ENCODE peak calls at places on chromosomes 3 and 15, in nine cellular contexts. O is gastrocnemius medialis, E is nephron progenitor cell, M is GM23338, Q is heart left ventricle, G is HFFc6, X is PC-3, T is AG04450, N is left ventricle myocardium inferior. Z is an unnamed sample.

GRCh38 chr3:194640829-194641228 is 7.6 kb upstream of the TMEM44 start:
- DNase-seq in O (no peak), E (peak), M (peak), Q (no peak), G (no peak), X (peak), T (no peak), N (no peak), Z (no peak)

GRCh38 chr3:4376499-4376898 is 73.3 kb downstream of the SETMAR start:
- DNase-seq in O (no peak), E (no peak), M (no peak), Q (no peak), G (peak), X (peak), T (no peak), N (no peak), Z (no peak)

GRCh38 chr3:192919895-192920294 is 2.2 kb upstream of the MB21D2 start:
- DNase-seq in O (no peak), E (no peak), M (no peak), Q (no peak), G (no peak), X (no peak), T (no peak), N (no peak), Z (no peak)

GRCh38 chr15:26038693-26039092 is 175.6 kb upstream of the ATP10A start:
- DNase-seq in O (no peak), E (no peak), M (peak), Q (no peak), G (no peak), X (no peak), T (no peak), N (no peak), Z (no peak)

GRCh38 chr15:67097893-67098740 is 32.7 kb downstream of the SMAD3 start:
- DNase-seq in O (peak), E (no peak), M (no peak), Q (peak), G (peak), X (no peak), T (no peak), N (peak), Z (no peak)

GRCh38 chr15:27589260-27589659 is 509.9 kb downstream of the OCA2 start:
- DNase-seq in O (no peak), E (no peak), M (no peak), Q (no peak), G (no peak), X (no peak), T (no peak), N (no peak), Z (no peak)

GRCh38 chr3:113832477-113833164 is 6.0 kb upstream of the GRAMD1C start:
- DNase-seq in O (no peak), E (no peak), M (peak), Q (no peak), G (no peak), X (no peak), T (no peak), N (no peak), Z (no peak)

GRCh38 chr3:198032039-198032438 is 72.0 kb downstream of the LMLN start:
- DNase-seq in O (no peak), E (no peak), M (no peak), Q (no peak), G (no peak), X (no peak), T (no peak), N (no peak), Z (no peak)

GRCh38 chr3:195751584-195751983 is 30.8 kb downstream of the MUC20 start:
- DNase-seq in O (no peak), E (no peak), M (no peak), Q (no peak), G (no peak), X (no peak), T (no peak), N (no peak), Z (no peak)

GRCh38 chr3:55963611-55964010 is 476.5 kb upstream of the WNT5A start:
- DNase-seq in O (no peak), E (no peak), M (no peak), Q (no peak), G (no peak), X (no peak), T (no peak), N (no peak), Z (no peak)

GRCh38 chr3:175851541-175851940 is 992.4 kb downstream of the NAALADL2 start:
- DNase-seq in O (no peak), E (no peak), M (no peak), Q (no peak), G (no peak), X (no peak), T (no peak), N (no peak), Z (no peak)

GRCh38 chr3:126496894-126497850 is 20.4 kb downstream of the UROC1 start:
- DNase-seq in O (no peak), E (no peak), M (no peak), Q (no peak), G (no peak), X (peak), T (no peak), N (no peak), Z (no peak)

GRCh38 chr3:60986552-60986951 is 264.7 kb downstream of the FHIT start:
- DNase-seq in O (no peak), E (no peak), M (no peak), Q (no peak), G (no peak), X (no peak), T (no peak), N (no peak), Z (no peak)

GRCh38 chr3:136343873-136344281 is 93.7 kb downstream of the PCCB start:
- DNase-seq in O (peak), E (no peak), M (no peak), Q (peak), G (peak), X (peak), T (peak), N (peak), Z (no peak)

GRCh38 chr15:65824031-65824743 is 32.1 kb upstream of the DENND4A start:
- DNase-seq in O (peak), E (peak), M (peak), Q (peak), G (peak), X (peak), T (no peak), N (no peak), Z (peak)

GRCh38 chr3:87167634-87168456 is 59.3 kb upstream of the CHMP2B start:
- DNase-seq in O (no peak), E (peak), M (peak), Q (no peak), G (peak), X (peak), T (no peak), N (no peak), Z (peak)

GRCh38 chr15:24857094-24857437 is 97.7 kb upstream of the SNRPN start:
- DNase-seq in O (no peak), E (no peak), M (peak), Q (no peak), G (no peak), X (no peak), T (no peak), N (no peak), Z (no peak)

GRCh38 chr3:48595526-48596121 is 495 bp upstream of the COL7A1 start:
- DNase-seq in O (no peak), E (peak), M (peak), Q (peak), G (peak), X (peak), T (peak), N (no peak), Z (no peak)

GRCh38 chr3:133494469-133494868 is 79.0 kb upstream of the CDV3 start:
- DNase-seq in O (no peak), E (peak), M (peak), Q (no peak), G (no peak), X (no peak), T (no peak), N (no peak), Z (no peak)

GRCh38 chr3:134463676-134464611 is 21.8 kb downstream of the ANAPC13 start:
- DNase-seq in O (peak), E (peak), M (peak), Q (peak), G (peak), X (no peak), T (peak), N (peak), Z (no peak)

GRCh38 chr3:179450901-179451334 is 352 bp downstream of the GNB4 start:
- DNase-seq in O (no peak), E (no peak), M (peak), Q (no peak), G (peak), X (no peak), T (no peak), N (no peak), Z (no peak)
- TF ChIP-seq CTCF in O (no peak), E (no peak), M (no peak), Q (no peak), G (no peak), X (no peak), T (no peak), N (no peak), Z (no peak)

GRCh38 chr15:39438795-39439577 is 141.9 kb upstream of the THBS1 start:
- DNase-seq in O (no peak), E (no peak), M (no peak), Q (no peak), G (no peak), X (peak), T (no peak), N (no peak), Z (no peak)
- TF ChIP-seq CTCF in O (no peak), E (no peak), M (peak), Q (no peak), G (peak), X (peak), T (peak), N (no peak), Z (no peak)

DNA sequence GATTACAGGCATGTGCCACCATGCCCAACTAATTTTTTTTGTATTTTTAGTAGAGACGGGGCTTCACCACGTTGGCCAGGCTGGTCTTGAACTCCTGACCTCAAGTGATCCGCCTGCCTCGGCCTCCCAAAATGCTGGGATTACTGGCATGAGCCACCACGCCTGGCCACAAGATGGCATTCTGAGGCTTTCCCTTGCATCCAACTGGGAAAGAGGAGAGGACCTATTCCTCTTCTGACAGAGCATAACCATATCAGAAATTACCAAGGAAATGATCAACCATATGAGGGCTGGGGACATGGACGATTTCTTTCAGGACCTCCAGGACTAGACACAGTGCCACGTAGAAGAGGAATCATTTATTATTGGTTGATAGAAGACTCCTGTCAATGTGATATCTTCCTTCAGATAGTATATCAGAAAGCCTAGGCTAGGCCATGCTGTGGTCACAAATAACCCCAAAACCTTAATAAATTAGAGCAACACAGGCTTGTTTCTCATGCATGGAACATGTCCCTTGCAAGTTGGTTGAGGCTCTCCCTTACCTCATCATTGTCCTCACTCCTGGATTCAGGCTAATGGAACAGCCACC is 372.3 kb upstream of the IL12A start:
- DNase-seq in O (no peak), E (peak), M (peak), Q (peak), G (peak), X (peak), T (no peak), N (peak), Z (no peak)
- TF ChIP-seq CTCF in O (peak), E (peak), M (peak), Q (peak), G (peak), X (peak), T (peak), N (peak), Z (no peak)

DNA sequence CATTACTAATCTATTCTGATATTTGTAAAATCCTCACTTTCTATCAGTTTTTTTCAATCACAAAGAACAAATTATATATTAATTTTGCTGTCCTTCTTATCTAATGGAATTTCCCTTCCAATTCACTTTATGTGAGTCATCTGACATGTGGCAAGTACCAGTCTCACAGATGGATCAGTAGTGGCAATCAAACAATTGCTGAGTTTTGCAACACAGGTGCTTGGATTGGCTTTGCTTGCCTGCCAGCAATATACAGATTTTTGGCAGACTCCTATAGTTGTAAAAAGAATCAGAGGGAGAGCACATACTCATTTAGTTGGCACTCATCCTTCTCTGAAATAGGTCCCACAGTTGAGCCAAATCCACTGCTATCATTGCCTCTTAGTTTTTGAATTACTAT is 83.7 kb downstream of the BCHE start:
- DNase-seq in O (no peak), E (no peak), M (no peak), Q (no peak), G (no peak), X (peak), T (no peak), N (no peak), Z (no peak)
- TF ChIP-seq CTCF in O (no peak), E (no peak), M (no peak), Q (no peak), G (no peak), X (no peak), T (no peak), N (no peak), Z (no peak)

GRCh38 chr3:19029837-19030835 is 118.2 kb upstream of the KCNH8 start:
- DNase-seq in O (no peak), E (no peak), M (peak), Q (no peak), G (no peak), X (peak), T (no peak), N (no peak), Z (no peak)
- TF ChIP-seq CTCF in O (no peak), E (no peak), M (peak), Q (peak), G (no peak), X (peak), T (no peak), N (peak), Z (no peak)

Z was measured in GM20000.